ENCODE peak calls at places on chromosomes 16 and 17, in nine cellular contexts. H, X, G, F, C, A, W, M and N are unnamed samples.

GRCh38 chr17:73878923-73879322 is 234.7 kb upstream of the SDK2 start:
- DNase-seq in W (peak; percentile 8), F (no peak), G (no peak), M (no peak), H (no peak), X (no peak), C (no peak), A (no peak), N (no peak)

GRCh38 chr17:3780986-3781385 is 20.0 kb downstream of the ITGAE start:
- DNase-seq in F (no peak), W (peak; percentile 57), A (no peak), X (no peak), G (no peak), C (no peak), M (no peak), H (no peak), N (no peak)

GRCh38 chr16:5551909-5552308 is 454.3 kb upstream of the EEF2KMT start:
- DNase-seq in A (no peak), H (no peak), F (no peak), G (no peak), X (no peak), C (no peak), M (no peak), W (no peak), N (no peak)

GRCh38 chr16:30785126-30786106 is 1.6 kb downstream of the ZNF629 start:
- DNase-seq in F (no peak), C (no peak), G (no peak), H (no peak), W (peak; percentile 29), A (no peak), X (no peak), M (no peak), N (no peak)

GRCh38 chr16:17461951-17462729 is 8.6 kb downstream of the XYLT1 start:
- DNase-seq in G (peak; percentile 35), C (no peak), F (no peak), W (no peak), A (no peak), X (peak; percentile 75), H (no peak), M (no peak), N (no peak)

GRCh38 chr16:55955845-55956244 is 80.7 kb upstream of the CES5A start:
- DNase-seq in A (peak; percentile 23), W (no peak), M (no peak), C (no peak), F (no peak), X (no peak), G (no peak), H (no peak), N (peak; percentile 50)

GRCh38 chr17:77101521-77102410 is 39.0 kb upstream of the SEC14L1 start:
- DNase-seq in H (no peak), X (no peak), A (peak; percentile 29), C (no peak), F (no peak), M (no peak), W (no peak), G (no peak), N (no peak)

GRCh38 chr16:766820-767640 is 6.5 kb downstream of the MSLN start:
- DNase-seq in M (no peak), X (no peak), A (no peak), C (peak; percentile 11), H (no peak), F (no peak), G (no peak), W (peak; percentile 28), N (no peak)

GRCh38 chr17:50833396-50834125 is 1.8 kb upstream of the WFIKKN2 start:
- DNase-seq in W (no peak), H (no peak), A (no peak), X (no peak), M (no peak), C (no peak), G (no peak), F (no peak), N (peak; percentile 31)

GRCh38 chr17:73203135-73203787 is 10.4 kb downstream of the COG1 start:
- DNase-seq in X (no peak), M (no peak), W (no peak), A (no peak), F (peak; percentile 28), G (peak; percentile 12), C (no peak), H (no peak), N (no peak)

GRCh38 chr16:81003610-81004460 is 2.9 kb downstream of the CMC2 start:
- DNase-seq in G (peak; percentile 30), W (peak; percentile 78), M (no peak), A (no peak), F (no peak), H (no peak), X (no peak), C (no peak), N (no peak)

GRCh38 chr17:17790673-17791464 is 45.9 kb downstream of the SREBF1 start:
- DNase-seq in A (no peak), C (no peak), X (no peak), W (no peak), M (no peak), F (no peak), G (no peak), H (no peak), N (peak; percentile 35)

GRCh38 chr16:49866533-49867155 is 10.7 kb upstream of the ZNF423 start:
- DNase-seq in X (no peak), A (no peak), M (no peak), W (no peak), C (no peak), F (no peak), G (no peak), H (no peak), N (no peak)

GRCh38 chr17:30292490-30292858 is 730 bp upstream of the BLMH start:
- DNase-seq in M (no peak), W (no peak), H (no peak), A (no peak), X (no peak), G (no peak), F (no peak), C (no peak), N (no peak)

GRCh38 chr16:48831081-48831722 is 221.2 kb upstream of the N4BP1 start:
- DNase-seq in W (no peak), F (peak; percentile 34), G (no peak), C (no peak), M (no peak), A (no peak), H (no peak), X (no peak), N (peak; percentile 30)

GRCh38 chr16:89105599-89106151 is 12.0 kb downstream of the ACSF3 start:
- DNase-seq in H (no peak), G (no peak), M (no peak), F (no peak), A (no peak), C (peak; percentile 15), X (no peak), W (no peak), N (no peak)

GRCh38 chr16:57186630-57187507 is 740 bp downstream of the RSPRY1 start:
- DNase-seq in A (no peak), H (no peak), M (no peak), W (peak; percentile 74), C (no peak), X (no peak), F (peak; percentile 58), G (peak; percentile 16), N (no peak)

GRCh38 chr17:83196088-83196765 is 116.8 kb downstream of the METRNL start:
- DNase-seq in G (no peak), M (no peak), F (no peak), C (no peak), A (no peak), H (no peak), X (no peak), W (peak; percentile 90), N (no peak)

GRCh38 chr17:74318391-74318790 is 7.6 kb upstream of the KIF19 start:
- DNase-seq in F (no peak), H (no peak), W (no peak), A (no peak), G (no peak), M (no peak), C (no peak), X (no peak), N (no peak)

GRCh38 chr16:12617401-12617819 is 186.3 kb downstream of the CPPED1 start:
- DNase-seq in H (no peak), G (peak; percentile 8), C (no peak), W (no peak), M (no peak), X (no peak), A (no peak), F (no peak), N (no peak)

GRCh38 chr17:62712011-62712615 is 84.6 kb downstream of the MRC2 start:
- DNase-seq in C (no peak), A (no peak), M (no peak), F (no peak), H (no peak), G (no peak), X (no peak), W (no peak), N (no peak)

GRCh38 chr16:67801889-67802288 is 4.5 kb downstream of the RANBP10 start:
- DNase-seq in F (no peak), W (no peak), M (no peak), H (no peak), G (peak; percentile 72), A (no peak), X (no peak), C (peak; percentile 39), N (no peak)